ENCODE peak calls at places on chromosomes 11 and 22, in five cellular contexts. A, E, S, Q and D are unnamed samples. For H3K27me3, the result is how much of the 10 kb centered on the place peaks cover.

GRCh38 chr11:831132-831864 is 1.5 kb upstream of the CD151 start:
- DNase-seq in E (peak), A (no peak), S (no peak), Q (peak), D (no peak)

GRCh38 chr11:105071060-105071732 is 26.1 kb upstream of the CARD16 start:
- DNase-seq in Q (no peak), A (no peak), S (no peak), E (no peak), D (no peak)

GRCh38 chr11:8090756-8091155 is 9.7 kb downstream of the TUB start:
- DNase-seq in S (peak), E (no peak), A (peak), Q (no peak), D (no peak)

GRCh38 chr11:78622666-78623065 is 48.0 kb upstream of the NARS2 start:
- DNase-seq in E (no peak), S (no peak), Q (no peak), A (no peak), D (no peak)

GRCh38 chr11:131838016-131838415 is 467.6 kb downstream of the NTM start:
- DNase-seq in E (no peak), S (no peak), A (no peak), Q (no peak), D (no peak)

GRCh38 chr11:130725417-130726233 is 190.7 kb downstream of the SNX19 start:
- DNase-seq in E (no peak), A (no peak), S (no peak), Q (no peak), D (no peak)

GRCh38 chr11:63802637-63803414 is 10.4 kb upstream of the SPINDOC start:
- DNase-seq in A (no peak), E (no peak), Q (no peak), S (no peak), D (no peak)

GRCh38 chr11:83159901-83160865 is 3.3 kb downstream of the PCF11 start:
- DNase-seq in A (no peak), E (no peak), Q (peak), S (no peak), D (no peak)

GRCh38 chr22:38033522-38034277 is 23.5 kb upstream of the PICK1 start:
- DNase-seq in S (no peak), A (peak), Q (no peak), E (peak), D (no peak)

GRCh38 chr11:8225589-8226036 is 38.1 kb downstream of the LMO1 start:
- DNase-seq in E (peak), S (peak), A (peak), Q (peak), D (peak)

GRCh38 chr11:46686886-46687810 is 13.3 kb downstream of the ARHGAP1 start:
- DNase-seq in S (no peak), A (peak), E (no peak), Q (peak), D (no peak)

GRCh38 chr11:35321111-35321510 is 98.2 kb downstream of the SLC1A2 start:
- DNase-seq in E (no peak), S (no peak), A (no peak), Q (no peak), D (no peak)

GRCh38 chr22:49042066-49042465 is 785.6 kb downstream of the BRD1 start:
- DNase-seq in E (no peak), A (no peak), Q (no peak), S (no peak), D (no peak)

GRCh38 chr11:109785714-109786113 is 307.5 kb upstream of the ZC3H12C start:
- DNase-seq in Q (no peak), A (no peak), E (no peak), S (no peak), D (no peak)

GRCh38 chr22:41517172-41518047 is 26.9 kb downstream of the POLR3H start:
- DNase-seq in E (peak), S (peak), Q (peak), A (peak), D (no peak)

GRCh38 chr11:115672999-115673411 is 168.8 kb upstream of the CADM1 start:
- DNase-seq in E (no peak), Q (peak), A (no peak), S (no peak), D (peak)

GRCh38 chr11:129694538-129694937 is 121.1 kb upstream of the TMEM45B start:
- DNase-seq in S (no peak), A (no peak), E (no peak), Q (no peak), D (no peak)

GRCh38 chr11:113114452-113115027 is 153.3 kb downstream of the NCAM1 start:
- DNase-seq in A (peak), S (peak), Q (peak), E (peak), D (peak)

GRCh38 chr22:31286360-31287255 is 5.7 kb downstream of the PIK3IP1 start:
- DNase-seq in E (no peak), S (no peak), A (no peak), Q (peak), D (no peak)

GRCh38 chr11:63822438-63822837 is 9.2 kb downstream of the SPINDOC start:
- DNase-seq in E (no peak), A (no peak), S (no peak), Q (no peak), D (no peak)

GRCh38 chr22:16776088-16776487 is 49.1 kb downstream of the XKR3 start:
- DNase-seq in A (no peak), E (no peak), Q (no peak), S (no peak), D (no peak)

GRCh38 chr11:76802621-76803020 is 19.5 kb downstream of the TSKU start:
- DNase-seq in E (no peak), S (no peak), Q (no peak), A (peak), D (no peak)

GRCh38 chr11:120858740-120859139 is 165.2 kb upstream of the TBCEL start:
- DNase-seq in Q (no peak), E (no peak), A (no peak), S (no peak), D (no peak)

GRCh38 chr11:124896821-124897391 is 759 bp downstream of the ROBO4 start:
- DNase-seq in S (no peak), Q (no peak), E (no peak), A (no peak), D (no peak)

GRCh38 chr22:33722817-33723216 is 197.5 kb downstream of the LARGE1 start:
- DNase-seq in A (no peak), E (no peak), Q (no peak), S (no peak), D (no peak)

GRCh38 chr11:126265801-126266200 is 2.9 kb downstream of the SRPRA start:
- DNase-seq in E (no peak), Q (no peak), A (no peak), S (no peak), D (no peak)

GRCh38 chr22:19448076-19448607 is 631 bp upstream of the C22orf39 start:
- DNase-seq in A (peak), S (peak), E (no peak), Q (peak), D (no peak)

GRCh38 chr11:34505874-34506273 is 7.7 kb downstream of the ELF5 start:
- DNase-seq in E (no peak), Q (no peak), S (no peak), A (no peak), D (no peak)

GRCh38 chr11:78228467-78228866 is 39.7 kb downstream of the USP35 start:
- DNase-seq in S (peak), A (no peak), Q (no peak), E (no peak), D (no peak)

GRCh38 chr11:93686226-93686625 is 24.7 kb downstream of the CEP295 start:
- DNase-seq in S (no peak), E (no peak), A (no peak), Q (no peak), D (no peak)

GRCh38 chr11:82978422-82979099 is 77.0 kb downstream of the DDIAS start:
- DNase-seq in E (no peak), S (peak), Q (no peak), A (no peak), D (no peak)

GRCh38 chr11:111422494-111423249 is 43.6 kb upstream of the POU2AF1 start:
- DNase-seq in E (peak), Q (peak), S (peak), A (peak), D (peak)

GRCh38 chr11:110345756-110346155 is 49.3 kb upstream of the RDX start:
- DNase-seq in Q (no peak), A (no peak), E (no peak), S (peak), D (no peak)

DNA sequence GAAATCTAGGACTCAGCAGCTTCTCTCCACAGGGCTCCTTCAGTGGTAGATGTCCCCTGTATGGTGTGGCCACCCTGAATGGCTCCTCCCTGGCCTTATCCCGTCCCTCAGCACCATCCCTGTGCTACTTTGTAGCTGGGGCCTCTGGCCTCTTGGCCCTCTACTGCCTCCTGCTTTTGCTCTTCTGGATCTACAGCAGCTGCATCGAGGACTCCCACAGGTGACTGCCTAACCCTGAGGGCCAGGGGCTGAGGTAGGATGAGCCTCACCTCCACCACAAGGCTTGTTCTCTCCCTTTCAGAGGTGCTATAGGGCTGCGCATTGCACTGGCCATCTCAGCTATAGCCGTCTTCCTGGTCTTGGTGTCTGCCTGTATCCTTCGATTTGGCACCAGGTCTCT is 1.8 kb downstream of the TMEM179B start:
- DNase-seq in A (no peak), Q (no peak), E (no peak), S (no peak), D (no peak)
- H3K27ac ChIP-seq in A (no peak), Q (peak), E (no peak), S (peak), D (peak)

GRCh38 chr22:28358244-28358777 is 321.3 kb downstream of the TTC28 start:
- DNase-seq in E (no peak), Q (no peak), S (no peak), A (no peak), D (no peak)

GRCh38 chr22:28366856-28367255 is 312.8 kb downstream of the TTC28 start:
- DNase-seq in Q (no peak), A (no peak), S (peak), E (no peak), D (no peak)

GRCh38 chr22:28360846-28361424 is 318.7 kb downstream of the TTC28 start:
- DNase-seq in Q (no peak), A (no peak), E (no peak), S (no peak), D (no peak)
- H3K27me3 ChIP-seq in Q (under half), A (under half), E (under half), S (under half), D (under half)

GRCh38 chr11:36421546-36422155 is 88.4 kb downstream of the TRAF6 start:
- DNase-seq in S (no peak), Q (no peak), E (no peak), A (no peak), D (no peak)

GRCh38 chr11:36412781-36413383 is 97.2 kb downstream of the TRAF6 start:
- DNase-seq in Q (peak), A (no peak), E (no peak), S (no peak), D (no peak)

GRCh38 chr11:36411202-36411640 is 98.9 kb downstream of the TRAF6 start:
- DNase-seq in E (no peak), Q (peak), S (no peak), A (no peak), D (no peak)

GRCh38 chr11:36420025-36420424 is 90.0 kb downstream of the TRAF6 start:
- DNase-seq in Q (no peak), E (no peak), A (no peak), S (no peak), D (no peak)

DNA sequence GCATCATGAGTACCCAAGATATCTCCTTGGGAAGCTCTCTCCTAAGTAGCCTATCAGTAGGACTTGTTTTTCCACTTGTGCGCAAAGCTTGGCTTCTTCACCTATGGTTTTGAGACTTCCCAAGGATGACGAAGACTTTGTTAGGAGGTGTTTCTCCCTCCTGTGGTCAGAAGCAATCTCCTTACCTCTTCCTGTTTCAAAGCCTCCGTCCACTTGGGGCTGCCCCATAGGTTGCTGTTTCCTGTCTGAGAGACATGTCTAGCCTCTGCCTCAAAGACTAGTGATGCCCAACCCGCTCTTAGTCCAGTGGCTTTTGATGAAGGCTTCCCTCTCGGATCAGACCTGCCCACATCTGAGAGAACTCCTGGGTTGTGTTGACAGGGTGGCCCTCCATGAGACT is 92.9 kb downstream of the TRAF6 start:
- DNase-seq in A (no peak), S (no peak), E (no peak), Q (no peak), D (no peak)
- H3K27ac ChIP-seq in A (no peak), S (no peak), E (no peak), Q (no peak), D (no peak)

DNA sequence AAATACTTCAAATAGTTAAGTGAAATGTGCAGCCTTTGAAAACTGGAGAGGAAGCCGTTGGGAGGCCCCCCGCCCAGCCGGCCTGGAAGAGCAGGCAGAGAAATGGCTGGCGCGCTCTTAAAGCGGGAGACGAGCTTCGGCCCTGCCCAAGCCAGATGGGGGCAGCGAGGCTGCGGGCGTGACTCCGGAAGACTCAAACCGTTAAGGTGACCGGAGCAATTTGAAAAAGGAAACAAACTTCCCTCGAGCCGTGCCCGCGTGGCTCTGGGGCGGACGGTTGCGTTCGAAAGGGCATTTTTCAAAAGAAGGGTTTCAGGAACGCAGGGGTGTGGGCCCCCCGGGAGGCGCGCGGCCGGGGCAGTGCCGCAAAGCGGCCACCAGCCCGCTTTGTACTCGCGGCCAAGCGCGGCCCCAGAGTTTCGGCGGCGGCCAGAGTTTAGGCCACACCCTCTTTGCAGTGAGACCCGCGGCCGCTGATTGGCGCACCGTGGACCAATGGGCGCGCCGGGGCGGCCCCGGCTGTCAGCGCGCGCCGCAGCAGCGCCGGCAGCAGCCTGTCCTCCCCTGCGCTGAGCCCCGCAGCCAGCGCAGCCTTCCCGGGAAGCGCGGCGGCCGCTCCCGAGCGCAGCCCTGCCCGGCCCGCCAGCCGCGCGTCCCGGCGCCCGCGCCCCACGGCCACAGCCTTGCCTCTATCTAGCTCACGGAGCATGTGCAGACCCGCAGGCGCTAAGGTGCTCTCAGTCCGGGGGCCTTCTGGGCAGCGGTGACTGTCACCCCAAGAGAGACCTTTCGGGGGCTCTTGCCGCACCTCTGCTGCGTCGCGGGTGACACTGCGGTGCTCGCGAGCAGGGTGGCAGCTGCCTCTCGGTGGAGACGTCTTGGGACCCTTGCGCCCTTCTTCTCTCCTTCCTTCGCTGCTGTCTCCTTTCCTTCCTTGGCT is at the start of gene NAV2:
- DNase-seq in Q (peak), S (peak), A (peak), E (peak), D (peak)
- H3K27me3 ChIP-seq in Q (under half), S (under half), A (under half), E (under half), D (under half)

GRCh38 chr11:45576461-45577215 is 88.8 kb downstream of the CHST1 start:
- DNase-seq in E (no peak), A (no peak), Q (peak), S (no peak), D (no peak)

GRCh38 chr11:45573728-45574127 is 91.7 kb downstream of the CHST1 start:
- DNase-seq in A (no peak), S (no peak), Q (no peak), E (no peak), D (no peak)

GRCh38 chr11:45580399-45580798 is 85.0 kb downstream of the CHST1 start:
- DNase-seq in Q (peak), E (no peak), S (no peak), A (no peak), D (no peak)

GRCh38 chr11:45577755-45578154 is 87.7 kb downstream of the CHST1 start:
- DNase-seq in E (no peak), A (no peak), S (no peak), Q (no peak), D (no peak)

GRCh38 chr11:45578286-45578685 is 87.1 kb downstream of the CHST1 start:
- DNase-seq in Q (no peak), A (no peak), E (no peak), S (no peak), D (no peak)
- H3K27ac ChIP-seq in Q (no peak), A (no peak), E (no peak), S (no peak), D (no peak)

DNA sequence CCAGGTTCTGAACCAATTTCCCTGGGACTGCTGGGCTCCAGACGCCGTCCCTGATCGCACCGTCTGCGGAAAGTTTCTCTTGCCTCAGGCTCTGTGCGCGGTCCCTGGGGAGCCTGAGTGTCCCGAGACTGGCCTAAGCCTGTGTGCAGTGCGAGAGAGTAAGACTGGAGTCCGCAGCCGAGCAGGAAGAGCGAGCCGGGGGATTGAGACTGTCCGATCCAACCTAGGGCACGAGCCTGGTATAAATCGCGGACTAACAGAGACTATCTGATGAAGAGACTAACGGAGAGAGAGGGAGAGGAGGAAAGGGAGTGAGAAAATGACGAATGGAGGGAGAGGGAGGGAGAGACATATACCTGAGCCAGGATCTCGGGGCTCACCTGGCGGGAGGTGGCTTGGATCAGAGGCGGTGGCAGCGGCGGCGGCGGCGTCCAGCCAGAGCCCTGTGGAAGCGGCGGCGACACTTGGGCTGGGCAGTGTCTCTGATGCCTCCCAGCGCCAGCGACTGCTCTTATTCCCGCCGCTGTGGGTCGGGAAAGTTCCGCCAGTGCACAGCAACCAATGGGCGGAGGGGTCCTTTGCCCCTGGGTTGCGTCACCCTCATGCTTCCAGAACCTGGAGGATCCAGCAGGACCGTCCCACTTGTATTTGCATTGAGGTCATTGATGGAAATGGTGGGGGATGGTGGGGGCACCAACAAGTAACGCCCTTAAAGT is at the start of gene CALCA:
- DNase-seq in S (no peak), Q (no peak), A (no peak), E (no peak), D (no peak)
- H3K27me3 ChIP-seq in S (under half), Q (half or more), A (half or more), E (under half), D (half or more)

GRCh38 chr22:45208993-45209838 is 31.5 kb downstream of the KIAA0930 start:
- DNase-seq in E (peak), Q (peak), A (peak), S (no peak), D (no peak)
- H3K27ac ChIP-seq in E (no peak), Q (peak), A (peak), S (no peak), D (no peak)

GRCh38 chr11:44320289-44320973 is 10.5 kb upstream of the ALX4 start:
- DNase-seq in S (no peak), Q (no peak), E (no peak), A (no peak), D (no peak)
- H3K27me3 ChIP-seq in S (under half), Q (half or more), E (under half), A (half or more), D (half or more)